ENCODE peak calls at places on chromosomes 6 and 20, in nine cellular contexts. One of them, this sample, is unnamed.

GRCh38 chr20:25248501-25249172 is 752 bp downstream of the PYGB start:
- DNase-seq in omental fat pad: no peak
- DNase-seq in endothelial cell of umbilical vein: peak
- DNase-seq in fibroblast of mammary gland: peak
- DNase-seq in AG09309: no peak
- DNase-seq in mesothelial cell of epicardium: no peak
- DNase-seq in mammary epithelial cell: no peak
- DNase-seq in right atrium auricular region: peak
- DNase-seq in WTC11: peak
- DNase-seq in this sample: no peak

GRCh38 chr6:43990275-43990626 is 137.0 kb downstream of the MRPL14 start:
- DNase-seq in omental fat pad: no peak
- DNase-seq in endothelial cell of umbilical vein: no peak
- DNase-seq in fibroblast of mammary gland: peak
- DNase-seq in AG09309: no peak
- DNase-seq in mesothelial cell of epicardium: no peak
- DNase-seq in mammary epithelial cell: no peak
- DNase-seq in right atrium auricular region: no peak
- DNase-seq in WTC11: no peak
- DNase-seq in this sample: peak

GRCh38 chr6:5517781-5518180 is 256.5 kb downstream of the FARS2 start:
- DNase-seq in omental fat pad: no peak
- DNase-seq in endothelial cell of umbilical vein: no peak
- DNase-seq in fibroblast of mammary gland: no peak
- DNase-seq in AG09309: no peak
- DNase-seq in mesothelial cell of epicardium: no peak
- DNase-seq in mammary epithelial cell: no peak
- DNase-seq in right atrium auricular region: no peak
- DNase-seq in WTC11: no peak
- DNase-seq in this sample: no peak

GRCh38 chr6:128517124-128517523 is 3.3 kb downstream of the PTPRK start:
- DNase-seq in omental fat pad: no peak
- DNase-seq in endothelial cell of umbilical vein: no peak
- DNase-seq in fibroblast of mammary gland: no peak
- DNase-seq in AG09309: no peak
- DNase-seq in mesothelial cell of epicardium: no peak
- DNase-seq in mammary epithelial cell: no peak
- DNase-seq in right atrium auricular region: no peak
- DNase-seq in WTC11: no peak
- DNase-seq in this sample: no peak

GRCh38 chr6:4805553-4806307 is 29.5 kb downstream of the CDYL start:
- DNase-seq in omental fat pad: no peak
- DNase-seq in endothelial cell of umbilical vein: peak
- DNase-seq in fibroblast of mammary gland: peak
- DNase-seq in AG09309: no peak
- DNase-seq in mesothelial cell of epicardium: no peak
- DNase-seq in mammary epithelial cell: peak
- DNase-seq in right atrium auricular region: no peak
- DNase-seq in WTC11: peak
- DNase-seq in this sample: no peak

GRCh38 chr6:169971171-169971861 is 219.9 kb downstream of the ERMARD start:
- DNase-seq in omental fat pad: no peak
- DNase-seq in endothelial cell of umbilical vein: no peak
- DNase-seq in fibroblast of mammary gland: no peak
- DNase-seq in AG09309: no peak
- DNase-seq in mesothelial cell of epicardium: peak
- DNase-seq in mammary epithelial cell: no peak
- DNase-seq in right atrium auricular region: peak
- DNase-seq in WTC11: no peak
- DNase-seq in this sample: no peak

GRCh38 chr6:14283600-14284235 is 166.1 kb downstream of the CD83 start:
- DNase-seq in omental fat pad: no peak
- DNase-seq in endothelial cell of umbilical vein: no peak
- DNase-seq in fibroblast of mammary gland: peak
- DNase-seq in AG09309: no peak
- DNase-seq in mesothelial cell of epicardium: no peak
- DNase-seq in mammary epithelial cell: no peak
- DNase-seq in right atrium auricular region: no peak
- DNase-seq in WTC11: no peak
- DNase-seq in this sample: no peak

GRCh38 chr6:32854376-32855178 is 585 bp downstream of the PSMB9 start:
- DNase-seq in omental fat pad: no peak
- DNase-seq in endothelial cell of umbilical vein: no peak
- DNase-seq in fibroblast of mammary gland: peak
- DNase-seq in AG09309: no peak
- DNase-seq in mesothelial cell of epicardium: no peak
- DNase-seq in mammary epithelial cell: peak
- DNase-seq in right atrium auricular region: no peak
- DNase-seq in WTC11: no peak
- DNase-seq in this sample: no peak

GRCh38 chr6:31083742-31084354 is 28.5 kb downstream of the C6orf15 start:
- DNase-seq in omental fat pad: no peak
- DNase-seq in endothelial cell of umbilical vein: peak
- DNase-seq in fibroblast of mammary gland: peak
- DNase-seq in AG09309: no peak
- DNase-seq in mesothelial cell of epicardium: no peak
- DNase-seq in mammary epithelial cell: no peak
- DNase-seq in right atrium auricular region: no peak
- DNase-seq in WTC11: peak
- DNase-seq in this sample: no peak

GRCh38 chr6:36907781-36908180 is 22.0 kb downstream of the C6orf89 start:
- DNase-seq in omental fat pad: no peak
- DNase-seq in endothelial cell of umbilical vein: peak
- DNase-seq in fibroblast of mammary gland: peak
- DNase-seq in AG09309: no peak
- DNase-seq in mesothelial cell of epicardium: no peak
- DNase-seq in mammary epithelial cell: no peak
- DNase-seq in right atrium auricular region: no peak
- DNase-seq in WTC11: no peak
- DNase-seq in this sample: no peak

GRCh38 chr20:56805313-56805712 is 176.2 kb downstream of the TFAP2C start:
- DNase-seq in omental fat pad: no peak
- DNase-seq in endothelial cell of umbilical vein: no peak
- DNase-seq in fibroblast of mammary gland: no peak
- DNase-seq in AG09309: no peak
- DNase-seq in mesothelial cell of epicardium: no peak
- DNase-seq in mammary epithelial cell: no peak
- DNase-seq in right atrium auricular region: no peak
- DNase-seq in WTC11: no peak
- DNase-seq in this sample: no peak

GRCh38 chr6:157460182-157460999 is 79.4 kb downstream of the ZDHHC14 start:
- DNase-seq in omental fat pad: no peak
- DNase-seq in endothelial cell of umbilical vein: peak
- DNase-seq in fibroblast of mammary gland: no peak
- DNase-seq in AG09309: no peak
- DNase-seq in mesothelial cell of epicardium: no peak
- DNase-seq in mammary epithelial cell: no peak
- DNase-seq in right atrium auricular region: no peak
- DNase-seq in WTC11: no peak
- DNase-seq in this sample: no peak

GRCh38 chr20:18719426-18719825 is 94.2 kb upstream of the SCP2D1 start:
- DNase-seq in omental fat pad: no peak
- DNase-seq in endothelial cell of umbilical vein: no peak
- DNase-seq in fibroblast of mammary gland: peak
- DNase-seq in AG09309: no peak
- DNase-seq in mesothelial cell of epicardium: no peak
- DNase-seq in mammary epithelial cell: no peak
- DNase-seq in right atrium auricular region: no peak
- DNase-seq in WTC11: no peak
- DNase-seq in this sample: no peak

GRCh38 chr20:18715564-18715963 is 98.0 kb upstream of the SCP2D1 start:
- DNase-seq in omental fat pad: no peak
- DNase-seq in endothelial cell of umbilical vein: no peak
- DNase-seq in fibroblast of mammary gland: no peak
- DNase-seq in AG09309: no peak
- DNase-seq in mesothelial cell of epicardium: no peak
- DNase-seq in mammary epithelial cell: no peak
- DNase-seq in right atrium auricular region: no peak
- DNase-seq in WTC11: no peak
- DNase-seq in this sample: no peak

GRCh38 chr20:18721716-18722115 is 91.9 kb upstream of the SCP2D1 start:
- DNase-seq in omental fat pad: no peak
- DNase-seq in endothelial cell of umbilical vein: no peak
- DNase-seq in fibroblast of mammary gland: no peak
- DNase-seq in AG09309: no peak
- DNase-seq in mesothelial cell of epicardium: no peak
- DNase-seq in mammary epithelial cell: no peak
- DNase-seq in right atrium auricular region: no peak
- DNase-seq in WTC11: no peak
- DNase-seq in this sample: no peak

GRCh38 chr20:18717062-18717461 is 96.5 kb upstream of the SCP2D1 start:
- DNase-seq in omental fat pad: no peak
- DNase-seq in endothelial cell of umbilical vein: no peak
- DNase-seq in fibroblast of mammary gland: peak
- DNase-seq in AG09309: no peak
- DNase-seq in mesothelial cell of epicardium: no peak
- DNase-seq in mammary epithelial cell: peak
- DNase-seq in right atrium auricular region: no peak
- DNase-seq in WTC11: no peak
- DNase-seq in this sample: no peak

GRCh38 chr20:18718129-18718528 is 95.5 kb upstream of the SCP2D1 start:
- DNase-seq in omental fat pad: no peak
- DNase-seq in endothelial cell of umbilical vein: no peak
- DNase-seq in fibroblast of mammary gland: no peak
- DNase-seq in AG09309: no peak
- DNase-seq in mesothelial cell of epicardium: no peak
- DNase-seq in mammary epithelial cell: no peak
- DNase-seq in right atrium auricular region: no peak
- DNase-seq in WTC11: no peak
- DNase-seq in this sample: no peak
- TF ChIP-seq CTCF in omental fat pad: no peak
- TF ChIP-seq CTCF in endothelial cell of umbilical vein: no peak
- TF ChIP-seq CTCF in fibroblast of mammary gland: no peak
- TF ChIP-seq CTCF in AG09309: no peak
- TF ChIP-seq CTCF in mesothelial cell of epicardium: no peak
- TF ChIP-seq CTCF in mammary epithelial cell: peak
- TF ChIP-seq CTCF in right atrium auricular region: no peak
- TF ChIP-seq CTCF in WTC11: no peak
- TF ChIP-seq CTCF in this sample: no peak

GRCh38 chr6:99522531-99522930 is 7.3 kb upstream of the USP45 start:
- DNase-seq in omental fat pad: no peak
- DNase-seq in endothelial cell of umbilical vein: no peak
- DNase-seq in fibroblast of mammary gland: peak
- DNase-seq in AG09309: peak
- DNase-seq in mesothelial cell of epicardium: no peak
- DNase-seq in mammary epithelial cell: peak
- DNase-seq in right atrium auricular region: no peak
- DNase-seq in WTC11: no peak
- DNase-seq in this sample: no peak

GRCh38 chr6:99519446-99519845 is 4.2 kb upstream of the USP45 start:
- DNase-seq in omental fat pad: no peak
- DNase-seq in endothelial cell of umbilical vein: no peak
- DNase-seq in fibroblast of mammary gland: no peak
- DNase-seq in AG09309: no peak
- DNase-seq in mesothelial cell of epicardium: no peak
- DNase-seq in mammary epithelial cell: no peak
- DNase-seq in right atrium auricular region: no peak
- DNase-seq in WTC11: no peak
- DNase-seq in this sample: no peak

GRCh38 chr6:99521557-99522286 is 6.5 kb upstream of the USP45 start:
- DNase-seq in omental fat pad: no peak
- DNase-seq in endothelial cell of umbilical vein: no peak
- DNase-seq in fibroblast of mammary gland: peak
- DNase-seq in AG09309: peak
- DNase-seq in mesothelial cell of epicardium: no peak
- DNase-seq in mammary epithelial cell: peak
- DNase-seq in right atrium auricular region: peak
- DNase-seq in WTC11: peak
- DNase-seq in this sample: no peak

DNA sequence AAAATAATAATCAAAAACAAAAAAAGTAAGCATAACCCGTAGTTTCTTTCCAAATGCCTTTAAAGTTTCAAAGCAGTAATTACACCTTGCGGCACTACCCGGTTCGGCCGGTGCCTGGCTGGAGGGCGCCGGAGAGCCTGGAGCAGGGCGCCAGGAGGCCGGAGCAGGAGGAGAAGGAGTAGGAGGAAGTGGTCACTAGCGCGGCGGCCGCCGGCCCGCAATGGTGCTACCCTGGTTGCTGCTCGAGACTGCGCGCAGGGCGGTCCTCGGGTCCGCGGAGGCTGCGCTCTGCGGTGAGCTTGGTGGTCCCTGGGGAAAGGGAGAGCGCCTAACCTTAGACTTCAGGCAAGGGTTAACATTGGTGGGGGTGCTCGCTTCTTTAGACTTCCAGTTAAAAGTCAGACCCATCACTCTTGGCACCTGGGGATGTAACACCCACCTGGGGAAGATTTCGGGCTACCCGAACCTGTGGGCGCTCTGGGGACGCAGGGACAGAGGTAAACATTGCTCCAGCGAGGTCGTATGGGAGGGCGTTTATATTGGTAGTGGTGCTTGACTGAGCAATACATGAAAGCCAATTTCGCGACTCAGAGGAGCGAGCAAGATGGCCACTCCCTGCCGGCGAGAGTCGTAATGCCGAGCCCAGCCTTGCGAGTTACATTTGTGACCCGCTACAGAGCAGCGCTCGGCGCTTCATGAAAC is 5.8 kb upstream of the USP45 start:
- DNase-seq in omental fat pad: peak
- DNase-seq in endothelial cell of umbilical vein: peak
- DNase-seq in fibroblast of mammary gland: peak
- DNase-seq in AG09309: peak
- DNase-seq in mesothelial cell of epicardium: peak
- DNase-seq in mammary epithelial cell: peak
- DNase-seq in right atrium auricular region: peak
- DNase-seq in WTC11: peak
- DNase-seq in this sample: peak
- TF ChIP-seq CTCF in omental fat pad: no peak
- TF ChIP-seq CTCF in endothelial cell of umbilical vein: peak
- TF ChIP-seq CTCF in fibroblast of mammary gland: peak
- TF ChIP-seq CTCF in AG09309: peak
- TF ChIP-seq CTCF in mesothelial cell of epicardium: peak
- TF ChIP-seq CTCF in mammary epithelial cell: peak
- TF ChIP-seq CTCF in right atrium auricular region: peak
- TF ChIP-seq CTCF in WTC11: peak
- TF ChIP-seq CTCF in this sample: peak

GRCh38 chr6:105733556-105734162 is 330.8 kb upstream of the PREP start:
- DNase-seq in omental fat pad: no peak
- DNase-seq in endothelial cell of umbilical vein: peak
- DNase-seq in fibroblast of mammary gland: peak
- DNase-seq in AG09309: no peak
- DNase-seq in mesothelial cell of epicardium: no peak
- DNase-seq in mammary epithelial cell: no peak
- DNase-seq in right atrium auricular region: no peak
- DNase-seq in WTC11: no peak
- DNase-seq in this sample: no peak
- TF ChIP-seq CTCF in omental fat pad: no peak
- TF ChIP-seq CTCF in endothelial cell of umbilical vein: peak
- TF ChIP-seq CTCF in fibroblast of mammary gland: peak
- TF ChIP-seq CTCF in AG09309: peak
- TF ChIP-seq CTCF in mesothelial cell of epicardium: peak
- TF ChIP-seq CTCF in mammary epithelial cell: peak
- TF ChIP-seq CTCF in right atrium auricular region: peak
- TF ChIP-seq CTCF in WTC11: peak
- TF ChIP-seq CTCF in this sample: peak

DNA sequence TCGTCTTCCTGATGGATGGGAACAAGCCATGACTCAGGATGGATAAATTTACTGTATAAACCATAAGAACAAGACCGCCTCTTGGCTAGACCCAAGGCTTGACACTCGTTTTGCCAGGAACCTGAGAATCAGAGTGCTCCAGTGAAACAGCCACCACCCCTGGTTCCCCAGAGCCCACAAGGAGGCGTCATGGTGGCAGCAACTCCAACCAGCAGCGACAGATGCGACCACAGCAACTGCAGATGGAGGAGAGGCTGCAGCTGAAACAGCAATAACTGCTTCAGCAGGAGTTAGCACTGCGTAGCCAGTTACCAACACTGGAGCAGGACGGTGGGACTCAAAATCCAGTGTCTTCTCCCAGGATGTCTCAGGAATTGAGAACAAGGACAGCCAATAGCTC is 100.9 kb upstream of the SAMD5 start:
- DNase-seq in omental fat pad: no peak
- DNase-seq in endothelial cell of umbilical vein: no peak
- DNase-seq in fibroblast of mammary gland: no peak
- DNase-seq in AG09309: no peak
- DNase-seq in mesothelial cell of epicardium: no peak
- DNase-seq in mammary epithelial cell: no peak
- DNase-seq in right atrium auricular region: no peak
- DNase-seq in WTC11: peak
- DNase-seq in this sample: no peak
- TF ChIP-seq CTCF in omental fat pad: no peak
- TF ChIP-seq CTCF in endothelial cell of umbilical vein: no peak
- TF ChIP-seq CTCF in fibroblast of mammary gland: no peak
- TF ChIP-seq CTCF in AG09309: no peak
- TF ChIP-seq CTCF in mesothelial cell of epicardium: no peak
- TF ChIP-seq CTCF in mammary epithelial cell: no peak
- TF ChIP-seq CTCF in right atrium auricular region: no peak
- TF ChIP-seq CTCF in WTC11: no peak
- TF ChIP-seq CTCF in this sample: no peak

This sample was measured in chondrocyte.